ENCODE peak calls at places on chromosomes 4 and X, in six cellular contexts. C is hepatocyte; O is fibroblast of gingiva; G is fibroblast of mammary gland; J is CD8-positive, alpha-beta T cell; I is iPS-NIHi11. E is an unnamed sample.

GRCh38 chr4:104901438-104901837 is 245.2 kb upstream of the TET2 start:
- DNase-seq in C (peak; percentile 21), O (no peak), G (no peak), J (no peak), I (no peak), E (peak; percentile 29)

GRCh38 chr4:126737899-126738526 is 894.7 kb upstream of the INTU start:
- DNase-seq in C (no peak), O (no peak), G (no peak), J (no peak), I (no peak), E (no peak)

GRCh38 chrX:131262738-131263679 is 26.1 kb downstream of the IGSF1 start:
- DNase-seq in C (peak; percentile 29), O (no peak), G (no peak), J (no peak), I (peak; percentile 27), E (no peak)

GRCh38 chr4:13546855-13547562 is 2.7 kb upstream of the NKX3-2 start:
- DNase-seq in C (peak; percentile 43), O (no peak), G (no peak), J (no peak), I (peak; percentile 13), E (no peak)

GRCh38 chr4:164134388-164134787 is 619.5 kb upstream of the SMIM31 start:
- DNase-seq in C (no peak), O (no peak), G (no peak), J (no peak), I (no peak), E (no peak)

GRCh38 chrX:23317799-23318724 is 16.6 kb upstream of the PTCHD1 start:
- DNase-seq in C (peak; percentile 14), O (no peak), G (peak; percentile 6), J (no peak), I (peak; percentile 61), E (peak; percentile 8)

GRCh38 chr4:24971192-24971591 is 58.4 kb upstream of the CCDC149 start:
- DNase-seq in C (no peak), O (no peak), G (no peak), J (no peak), I (peak; percentile 29), E (no peak)

GRCh38 chr4:166091146-166091545 is 218.1 kb downstream of the TLL1 start:
- DNase-seq in C (no peak), O (peak; percentile 8), G (peak; percentile 9), J (no peak), I (no peak), E (peak; percentile 8)

GRCh38 chr4:149718500-149718899 is 97.1 kb downstream of the IQCM start:
- DNase-seq in C (no peak), O (peak; percentile 31), G (no peak), J (no peak), I (no peak), E (no peak)

E was measured in fibroblast of pulmonary artery.